ENCODE peak calls at places on chromosome 11, in nine cellular contexts. One of them, this sample, is unnamed.

GRCh38 chr11:13298765-13299164 is 21.2 kb downstream of the BMAL1 start:
- DNase-seq in H1: no peak
- DNase-seq in HCT116: no peak
- DNase-seq in transverse colon: no peak
- DNase-seq in HL-60: no peak
- DNase-seq in K562: no peak
- DNase-seq in spleen: peak
- DNase-seq in stomach: no peak
- DNase-seq in SK-N-SH: peak
- DNase-seq in this sample: no peak

GRCh38 chr11:126246636-126247035 is 22.1 kb downstream of the SRPRA start:
- DNase-seq in H1: no peak
- DNase-seq in HCT116: no peak
- DNase-seq in transverse colon: no peak
- DNase-seq in HL-60: no peak
- DNase-seq in K562: no peak
- DNase-seq in spleen: no peak
- DNase-seq in stomach: no peak
- DNase-seq in SK-N-SH: no peak
- DNase-seq in this sample: no peak

GRCh38 chr11:61509058-61510029 is 795 bp downstream of the LRRC10B start:
- DNase-seq in H1: peak
- DNase-seq in HCT116: peak
- DNase-seq in transverse colon: peak
- DNase-seq in HL-60: peak
- DNase-seq in K562: peak
- DNase-seq in spleen: peak
- DNase-seq in stomach: peak
- DNase-seq in SK-N-SH: peak
- DNase-seq in this sample: no peak

GRCh38 chr11:69915151-69915500 is 95.9 kb upstream of the FGF3 start:
- DNase-seq in H1: no peak
- DNase-seq in HCT116: no peak
- DNase-seq in transverse colon: peak
- DNase-seq in HL-60: no peak
- DNase-seq in K562: no peak
- DNase-seq in spleen: no peak
- DNase-seq in stomach: no peak
- DNase-seq in SK-N-SH: no peak
- DNase-seq in this sample: no peak

GRCh38 chr11:63673579-63673978 is 2.4 kb upstream of the ATL3 start:
- DNase-seq in H1: no peak
- DNase-seq in HCT116: no peak
- DNase-seq in transverse colon: no peak
- DNase-seq in HL-60: no peak
- DNase-seq in K562: no peak
- DNase-seq in spleen: no peak
- DNase-seq in stomach: no peak
- DNase-seq in SK-N-SH: no peak
- DNase-seq in this sample: no peak

GRCh38 chr11:113384551-113384950 is 3.0 kb upstream of the ANKK1 start:
- DNase-seq in H1: no peak
- DNase-seq in HCT116: no peak
- DNase-seq in transverse colon: no peak
- DNase-seq in HL-60: no peak
- DNase-seq in K562: no peak
- DNase-seq in spleen: no peak
- DNase-seq in stomach: no peak
- DNase-seq in SK-N-SH: no peak
- DNase-seq in this sample: no peak

GRCh38 chr11:10898003-10898762 is 40.3 kb upstream of the ZBED5 start:
- DNase-seq in H1: no peak
- DNase-seq in HCT116: no peak
- DNase-seq in transverse colon: no peak
- DNase-seq in HL-60: no peak
- DNase-seq in K562: no peak
- DNase-seq in spleen: no peak
- DNase-seq in stomach: no peak
- DNase-seq in SK-N-SH: no peak
- DNase-seq in this sample: no peak

GRCh38 chr11:124923296-124923695 is 4.2 kb downstream of the HEPN1 start:
- DNase-seq in H1: no peak
- DNase-seq in HCT116: no peak
- DNase-seq in transverse colon: no peak
- DNase-seq in HL-60: no peak
- DNase-seq in K562: no peak
- DNase-seq in spleen: no peak
- DNase-seq in stomach: no peak
- DNase-seq in SK-N-SH: no peak
- DNase-seq in this sample: no peak

GRCh38 chr11:2300290-2300935 is 1.3 kb downstream of the C11orf21 start:
- DNase-seq in H1: no peak
- DNase-seq in HCT116: no peak
- DNase-seq in transverse colon: no peak
- DNase-seq in HL-60: no peak
- DNase-seq in K562: no peak
- DNase-seq in spleen: peak
- DNase-seq in stomach: peak
- DNase-seq in SK-N-SH: no peak
- DNase-seq in this sample: peak

GRCh38 chr11:128718064-128718463 is 24.2 kb downstream of the FLI1 start:
- DNase-seq in H1: no peak
- DNase-seq in HCT116: no peak
- DNase-seq in transverse colon: no peak
- DNase-seq in HL-60: no peak
- DNase-seq in K562: no peak
- DNase-seq in spleen: no peak
- DNase-seq in stomach: no peak
- DNase-seq in SK-N-SH: no peak
- DNase-seq in this sample: no peak

GRCh38 chr11:12303431-12304149 is 73.8 kb upstream of the PARVA start:
- DNase-seq in H1: no peak
- DNase-seq in HCT116: no peak
- DNase-seq in transverse colon: no peak
- DNase-seq in HL-60: no peak
- DNase-seq in K562: no peak
- DNase-seq in spleen: no peak
- DNase-seq in stomach: no peak
- DNase-seq in SK-N-SH: no peak
- DNase-seq in this sample: no peak

GRCh38 chr11:57131080-57131790 is 50.5 kb upstream of the LRRC55 start:
- DNase-seq in H1: peak
- DNase-seq in HCT116: no peak
- DNase-seq in transverse colon: peak
- DNase-seq in HL-60: no peak
- DNase-seq in K562: peak
- DNase-seq in spleen: no peak
- DNase-seq in stomach: peak
- DNase-seq in SK-N-SH: peak
- DNase-seq in this sample: no peak

GRCh38 chr11:32396991-32397390 is 38.3 kb downstream of the WT1 start:
- DNase-seq in H1: no peak
- DNase-seq in HCT116: no peak
- DNase-seq in transverse colon: no peak
- DNase-seq in HL-60: no peak
- DNase-seq in K562: no peak
- DNase-seq in spleen: no peak
- DNase-seq in stomach: no peak
- DNase-seq in SK-N-SH: no peak
- DNase-seq in this sample: no peak

GRCh38 chr11:70097783-70098182 is 19.7 kb downstream of the ANO1 start:
- DNase-seq in H1: no peak
- DNase-seq in HCT116: no peak
- DNase-seq in transverse colon: no peak
- DNase-seq in HL-60: no peak
- DNase-seq in K562: no peak
- DNase-seq in spleen: no peak
- DNase-seq in stomach: no peak
- DNase-seq in SK-N-SH: no peak
- DNase-seq in this sample: no peak

GRCh38 chr11:61141601-61142028 is 19.6 kb downstream of the VPS37C start:
- DNase-seq in H1: no peak
- DNase-seq in HCT116: no peak
- DNase-seq in transverse colon: peak
- DNase-seq in HL-60: no peak
- DNase-seq in K562: peak
- DNase-seq in spleen: peak
- DNase-seq in stomach: peak
- DNase-seq in SK-N-SH: no peak
- DNase-seq in this sample: no peak

GRCh38 chr11:29018631-29019030 is 910.4 kb downstream of the METTL15 start:
- DNase-seq in H1: no peak
- DNase-seq in HCT116: no peak
- DNase-seq in transverse colon: no peak
- DNase-seq in HL-60: no peak
- DNase-seq in K562: no peak
- DNase-seq in spleen: no peak
- DNase-seq in stomach: no peak
- DNase-seq in SK-N-SH: no peak
- DNase-seq in this sample: no peak

GRCh38 chr11:33187851-33188722 is 26.8 kb upstream of the CSTF3 start:
- DNase-seq in H1: no peak
- DNase-seq in HCT116: no peak
- DNase-seq in transverse colon: no peak
- DNase-seq in HL-60: no peak
- DNase-seq in K562: no peak
- DNase-seq in spleen: no peak
- DNase-seq in stomach: no peak
- DNase-seq in SK-N-SH: no peak
- DNase-seq in this sample: no peak

GRCh38 chr11:44948155-44948554 is 2.5 kb downstream of the TP53I11 start:
- DNase-seq in H1: no peak
- DNase-seq in HCT116: no peak
- DNase-seq in transverse colon: no peak
- DNase-seq in HL-60: no peak
- DNase-seq in K562: no peak
- DNase-seq in spleen: no peak
- DNase-seq in stomach: no peak
- DNase-seq in SK-N-SH: no peak
- DNase-seq in this sample: no peak

GRCh38 chr11:77557553-77557952 is 32.2 kb upstream of the AQP11 start:
- DNase-seq in H1: peak
- DNase-seq in HCT116: no peak
- DNase-seq in transverse colon: no peak
- DNase-seq in HL-60: no peak
- DNase-seq in K562: no peak
- DNase-seq in spleen: no peak
- DNase-seq in stomach: no peak
- DNase-seq in SK-N-SH: peak
- DNase-seq in this sample: no peak

GRCh38 chr11:13118194-13118593 is 109.1 kb downstream of the RASSF10 start:
- DNase-seq in H1: no peak
- DNase-seq in HCT116: peak
- DNase-seq in transverse colon: no peak
- DNase-seq in HL-60: no peak
- DNase-seq in K562: no peak
- DNase-seq in spleen: no peak
- DNase-seq in stomach: no peak
- DNase-seq in SK-N-SH: no peak
- DNase-seq in this sample: no peak

GRCh38 chr11:129910360-129910759 is 15.0 kb upstream of the NFRKB start:
- DNase-seq in H1: no peak
- DNase-seq in HCT116: no peak
- DNase-seq in transverse colon: no peak
- DNase-seq in HL-60: no peak
- DNase-seq in K562: no peak
- DNase-seq in spleen: no peak
- DNase-seq in stomach: no peak
- DNase-seq in SK-N-SH: no peak
- DNase-seq in this sample: no peak

GRCh38 chr11:46710821-46711269 is 8.2 kb upstream of the F2 start:
- DNase-seq in H1: no peak
- DNase-seq in HCT116: no peak
- DNase-seq in transverse colon: peak
- DNase-seq in HL-60: no peak
- DNase-seq in K562: no peak
- DNase-seq in spleen: no peak
- DNase-seq in stomach: no peak
- DNase-seq in SK-N-SH: no peak
- DNase-seq in this sample: no peak

GRCh38 chr11:74948898-74949747 is at the start of the genes SPCS2 and XRRA1:
- DNase-seq in H1: peak
- DNase-seq in HCT116: peak
- DNase-seq in transverse colon: peak
- DNase-seq in HL-60: peak
- DNase-seq in K562: peak
- DNase-seq in spleen: peak
- DNase-seq in stomach: peak
- DNase-seq in SK-N-SH: peak
- DNase-seq in this sample: peak
- TF ChIP-seq POLR2AphosphoS5 in H1: peak
- TF ChIP-seq POLR2AphosphoS5 in HCT116: peak
- TF ChIP-seq POLR2AphosphoS5 in transverse colon: peak
- TF ChIP-seq POLR2AphosphoS5 in HL-60: peak
- TF ChIP-seq POLR2AphosphoS5 in K562: peak
- TF ChIP-seq POLR2AphosphoS5 in spleen: peak
- TF ChIP-seq POLR2AphosphoS5 in stomach: peak
- TF ChIP-seq POLR2AphosphoS5 in SK-N-SH: peak
- TF ChIP-seq POLR2AphosphoS5 in this sample: peak

DNA sequence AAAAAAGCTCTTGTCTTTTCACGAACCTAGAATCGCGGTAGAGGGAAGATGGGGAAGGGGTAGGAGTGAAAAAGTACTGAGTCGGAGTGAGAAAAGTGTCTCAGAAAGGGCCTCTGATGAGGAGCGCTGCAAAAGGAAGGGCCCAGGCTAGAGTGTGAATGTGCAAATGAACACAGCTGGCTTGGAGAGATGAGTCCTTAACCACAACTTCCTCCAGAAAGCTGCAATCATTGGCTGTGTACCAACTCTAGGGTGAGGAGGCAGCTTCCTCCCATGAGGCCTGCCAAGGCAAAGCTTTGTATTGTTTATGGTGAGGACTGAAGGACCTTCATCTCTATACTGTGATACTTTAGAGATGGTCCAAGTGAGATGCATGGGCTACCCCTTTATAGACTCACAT is 566.9 kb upstream of the ANO5 start:
- DNase-seq in H1: no peak
- DNase-seq in HCT116: no peak
- DNase-seq in transverse colon: peak
- DNase-seq in HL-60: peak
- DNase-seq in K562: no peak
- DNase-seq in spleen: no peak
- DNase-seq in stomach: no peak
- DNase-seq in SK-N-SH: no peak
- DNase-seq in this sample: no peak
- TF ChIP-seq POLR2AphosphoS5 in H1: no peak
- TF ChIP-seq POLR2AphosphoS5 in HCT116: no peak
- TF ChIP-seq POLR2AphosphoS5 in transverse colon: no peak
- TF ChIP-seq POLR2AphosphoS5 in HL-60: peak
- TF ChIP-seq POLR2AphosphoS5 in K562: no peak
- TF ChIP-seq POLR2AphosphoS5 in spleen: peak
- TF ChIP-seq POLR2AphosphoS5 in stomach: no peak
- TF ChIP-seq POLR2AphosphoS5 in SK-N-SH: no peak
- TF ChIP-seq POLR2AphosphoS5 in this sample: no peak

GRCh38 chr11:86947541-86947940 is 7.7 kb downstream of the FZD4 start:
- DNase-seq in H1: no peak
- DNase-seq in HCT116: no peak
- DNase-seq in transverse colon: no peak
- DNase-seq in HL-60: no peak
- DNase-seq in K562: no peak
- DNase-seq in spleen: no peak
- DNase-seq in stomach: no peak
- DNase-seq in SK-N-SH: no peak
- DNase-seq in this sample: no peak
- TF ChIP-seq POLR2AphosphoS5 in H1: no peak
- TF ChIP-seq POLR2AphosphoS5 in HCT116: no peak
- TF ChIP-seq POLR2AphosphoS5 in transverse colon: no peak
- TF ChIP-seq POLR2AphosphoS5 in HL-60: no peak
- TF ChIP-seq POLR2AphosphoS5 in K562: no peak
- TF ChIP-seq POLR2AphosphoS5 in spleen: no peak
- TF ChIP-seq POLR2AphosphoS5 in stomach: no peak
- TF ChIP-seq POLR2AphosphoS5 in SK-N-SH: no peak
- TF ChIP-seq POLR2AphosphoS5 in this sample: no peak

GRCh38 chr11:65501530-65502273 is 2.9 kb downstream of the MALAT1 start:
- DNase-seq in H1: no peak
- DNase-seq in HCT116: no peak
- DNase-seq in transverse colon: no peak
- DNase-seq in HL-60: no peak
- DNase-seq in K562: peak
- DNase-seq in spleen: no peak
- DNase-seq in stomach: no peak
- DNase-seq in SK-N-SH: no peak
- DNase-seq in this sample: no peak
- TF ChIP-seq POLR2AphosphoS5 in H1: peak
- TF ChIP-seq POLR2AphosphoS5 in HCT116: peak
- TF ChIP-seq POLR2AphosphoS5 in transverse colon: peak
- TF ChIP-seq POLR2AphosphoS5 in HL-60: peak
- TF ChIP-seq POLR2AphosphoS5 in K562: peak
- TF ChIP-seq POLR2AphosphoS5 in spleen: peak
- TF ChIP-seq POLR2AphosphoS5 in stomach: peak
- TF ChIP-seq POLR2AphosphoS5 in SK-N-SH: peak
- TF ChIP-seq POLR2AphosphoS5 in this sample: peak